ENCODE peak calls at places on chromosomes 16 and 17, in seven cellular contexts. One of them, this sample, is unnamed.

GRCh38 chr16:58031016-58031800 is 5.7 kb downstream of the MMP15 start:
- DNase-seq in cardiac muscle cell: no peak
- DNase-seq in effector memory CD4-positive, alpha-beta T cell: no peak
- DNase-seq in H7: peak; percentile 49
- DNase-seq in AG04450: no peak
- DNase-seq in uterus: no peak
- DNase-seq in neural progenitor cell: no peak
- DNase-seq in this sample: no peak

GRCh38 chr17:59848778-59849177 is 44.0 kb downstream of the TUBD1 start:
- DNase-seq in effector memory CD4-positive, alpha-beta T cell: no peak
- DNase-seq in uterus: peak; percentile 74
- DNase-seq in neural progenitor cell: no peak
- DNase-seq in AG04450: no peak
- DNase-seq in H7: no peak
- DNase-seq in cardiac muscle cell: peak; percentile 91
- DNase-seq in this sample: no peak

GRCh38 chr16:35431829-35432663 is 1972.6 kb downstream of the TP53TG3F start:
- DNase-seq in effector memory CD4-positive, alpha-beta T cell: no peak
- DNase-seq in cardiac muscle cell: no peak
- DNase-seq in AG04450: no peak
- DNase-seq in uterus: no peak
- DNase-seq in H7: peak; percentile 32
- DNase-seq in neural progenitor cell: no peak
- DNase-seq in this sample: peak; percentile 1

GRCh38 chr17:1629647-1630310 is 1.1 kb upstream of the SLC43A2 start:
- DNase-seq in H7: peak; percentile 87
- DNase-seq in effector memory CD4-positive, alpha-beta T cell: peak; percentile 48
- DNase-seq in neural progenitor cell: peak; percentile 54
- DNase-seq in uterus: no peak
- DNase-seq in cardiac muscle cell: peak; percentile 48
- DNase-seq in AG04450: no peak
- DNase-seq in this sample: peak; percentile 45

GRCh38 chr17:29622337-29623282 is at the start of gene CORO6:
- DNase-seq in H7: peak; percentile 97
- DNase-seq in uterus: no peak
- DNase-seq in AG04450: no peak
- DNase-seq in neural progenitor cell: peak; percentile 92
- DNase-seq in cardiac muscle cell: peak; percentile 59
- DNase-seq in effector memory CD4-positive, alpha-beta T cell: peak; percentile 61
- DNase-seq in this sample: peak; percentile 78

GRCh38 chr17:1515640-1516402 is 591 bp downstream of the INPP5K start:
- DNase-seq in H7: peak; percentile 91
- DNase-seq in AG04450: peak; percentile 81
- DNase-seq in uterus: peak; percentile 75
- DNase-seq in neural progenitor cell: peak; percentile 89
- DNase-seq in effector memory CD4-positive, alpha-beta T cell: peak; percentile 51
- DNase-seq in cardiac muscle cell: peak; percentile 93
- DNase-seq in this sample: peak; percentile 85

GRCh38 chr16:48503779-48504178 is 106.2 kb downstream of the N4BP1 start:
- DNase-seq in uterus: peak; percentile 78
- DNase-seq in effector memory CD4-positive, alpha-beta T cell: no peak
- DNase-seq in neural progenitor cell: no peak
- DNase-seq in AG04450: peak; percentile 82
- DNase-seq in cardiac muscle cell: peak; percentile 91
- DNase-seq in H7: no peak
- DNase-seq in this sample: peak; percentile 94

GRCh38 chr17:7720125-7720524 is 2.6 kb downstream of the DNAH2 start:
- DNase-seq in uterus: no peak
- DNase-seq in AG04450: no peak
- DNase-seq in effector memory CD4-positive, alpha-beta T cell: no peak
- DNase-seq in H7: no peak
- DNase-seq in neural progenitor cell: no peak
- DNase-seq in cardiac muscle cell: no peak
- DNase-seq in this sample: no peak

GRCh38 chr16:31130336-31130812 is 5.2 kb downstream of the PRSS8 start:
- DNase-seq in effector memory CD4-positive, alpha-beta T cell: no peak
- DNase-seq in uterus: no peak
- DNase-seq in cardiac muscle cell: no peak
- DNase-seq in AG04450: no peak
- DNase-seq in H7: peak; percentile 61
- DNase-seq in neural progenitor cell: no peak
- DNase-seq in this sample: no peak

GRCh38 chr16:85667261-85667660 is 21.5 kb downstream of the GINS2 start:
- DNase-seq in neural progenitor cell: no peak
- DNase-seq in AG04450: no peak
- DNase-seq in uterus: no peak
- DNase-seq in effector memory CD4-positive, alpha-beta T cell: no peak
- DNase-seq in cardiac muscle cell: no peak
- DNase-seq in H7: peak; percentile 38
- DNase-seq in this sample: no peak

GRCh38 chr16:66934138-66934838 is at the start of gene CIAO2B:
- DNase-seq in neural progenitor cell: peak; percentile 87
- DNase-seq in AG04450: peak; percentile 43
- DNase-seq in cardiac muscle cell: peak; percentile 90
- DNase-seq in uterus: peak; percentile 83
- DNase-seq in effector memory CD4-positive, alpha-beta T cell: peak; percentile 81
- DNase-seq in H7: peak; percentile 93
- DNase-seq in this sample: peak; percentile 93

GRCh38 chr16:48064971-48065370 is 90.8 kb downstream of the ABCC12 start:
- DNase-seq in cardiac muscle cell: peak; percentile 26
- DNase-seq in H7: no peak
- DNase-seq in neural progenitor cell: no peak
- DNase-seq in uterus: no peak
- DNase-seq in AG04450: no peak
- DNase-seq in effector memory CD4-positive, alpha-beta T cell: no peak
- DNase-seq in this sample: no peak

GRCh38 chr17:76341301-76341700 is 12.4 kb downstream of the PRPSAP1 start:
- DNase-seq in neural progenitor cell: no peak
- DNase-seq in AG04450: no peak
- DNase-seq in H7: no peak
- DNase-seq in effector memory CD4-positive, alpha-beta T cell: no peak
- DNase-seq in cardiac muscle cell: no peak
- DNase-seq in uterus: no peak
- DNase-seq in this sample: no peak

GRCh38 chr17:16997514-16998429 is 25.9 kb upstream of the TNFRSF13B start:
- DNase-seq in H7: peak; percentile 43
- DNase-seq in AG04450: no peak
- DNase-seq in uterus: no peak
- DNase-seq in cardiac muscle cell: no peak
- DNase-seq in effector memory CD4-positive, alpha-beta T cell: no peak
- DNase-seq in neural progenitor cell: no peak
- DNase-seq in this sample: no peak

GRCh38 chr17:27049104-27049784 is 244.7 kb upstream of the WSB1 start:
- DNase-seq in AG04450: no peak
- DNase-seq in H7: no peak
- DNase-seq in neural progenitor cell: no peak
- DNase-seq in effector memory CD4-positive, alpha-beta T cell: no peak
- DNase-seq in cardiac muscle cell: no peak
- DNase-seq in uterus: no peak
- DNase-seq in this sample: no peak

GRCh38 chr16:73068546-73069401 is 20.8 kb upstream of the ZFHX3 start:
- DNase-seq in neural progenitor cell: peak; percentile 9
- DNase-seq in uterus: peak; percentile 64
- DNase-seq in cardiac muscle cell: peak; percentile 94
- DNase-seq in AG04450: peak; percentile 94
- DNase-seq in H7: no peak
- DNase-seq in effector memory CD4-positive, alpha-beta T cell: no peak
- DNase-seq in this sample: peak; percentile 63

GRCh38 chr17:72152392-72152727 is 31.5 kb downstream of the SOX9 start:
- DNase-seq in effector memory CD4-positive, alpha-beta T cell: no peak
- DNase-seq in AG04450: no peak
- DNase-seq in uterus: no peak
- DNase-seq in cardiac muscle cell: peak; percentile 70
- DNase-seq in H7: no peak
- DNase-seq in neural progenitor cell: no peak
- DNase-seq in this sample: no peak

GRCh38 chr17:1179112-1179634 is 608 bp downstream of the ABR start:
- DNase-seq in AG04450: no peak
- DNase-seq in uterus: no peak
- DNase-seq in neural progenitor cell: peak; percentile 44
- DNase-seq in H7: peak; percentile 77
- DNase-seq in effector memory CD4-positive, alpha-beta T cell: no peak
- DNase-seq in cardiac muscle cell: no peak
- DNase-seq in this sample: no peak

GRCh38 chr17:4944163-4944553 is 4.1 kb downstream of the RNF167 start:
- DNase-seq in effector memory CD4-positive, alpha-beta T cell: peak; percentile 52
- DNase-seq in AG04450: no peak
- DNase-seq in cardiac muscle cell: no peak
- DNase-seq in uterus: no peak
- DNase-seq in neural progenitor cell: no peak
- DNase-seq in H7: peak; percentile 51
- DNase-seq in this sample: no peak

GRCh38 chr16:81076566-81077076 is 417 bp downstream of the C16orf46 start:
- DNase-seq in effector memory CD4-positive, alpha-beta T cell: peak; percentile 86
- DNase-seq in AG04450: peak; percentile 41
- DNase-seq in cardiac muscle cell: peak; percentile 85
- DNase-seq in neural progenitor cell: peak; percentile 91
- DNase-seq in uterus: peak; percentile 91
- DNase-seq in H7: peak; percentile 91
- DNase-seq in this sample: peak; percentile 91

GRCh38 chr17:81400939-81401726 is 5.9 kb downstream of the BAHCC1 start:
- DNase-seq in cardiac muscle cell: peak; percentile 41
- DNase-seq in AG04450: no peak
- DNase-seq in neural progenitor cell: no peak
- DNase-seq in H7: peak; percentile 83
- DNase-seq in effector memory CD4-positive, alpha-beta T cell: no peak
- DNase-seq in uterus: no peak
- DNase-seq in this sample: peak; percentile 54

DNA sequence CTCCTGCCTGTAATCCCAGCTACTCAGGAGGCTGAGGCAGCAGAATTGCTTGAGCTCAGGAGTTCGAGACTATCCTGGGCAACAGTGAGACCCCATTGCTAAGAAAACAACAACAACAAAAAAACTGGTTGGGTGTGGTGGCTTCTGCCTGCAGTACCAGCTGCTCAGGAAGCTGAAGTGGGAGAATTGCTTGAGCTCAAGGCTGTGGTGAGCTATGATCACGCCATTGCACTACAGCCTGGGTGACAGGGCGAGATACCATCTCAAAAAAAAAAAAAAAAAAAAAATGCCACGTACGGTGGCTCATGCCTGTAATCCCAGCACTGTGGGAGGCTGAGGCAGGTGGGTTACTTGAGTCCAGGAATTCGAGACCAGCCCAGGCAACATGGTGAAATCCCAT is 34.1 kb downstream of the NME2 start:
- DNase-seq in H7: no peak
- DNase-seq in AG04450: no peak
- DNase-seq in neural progenitor cell: no peak
- DNase-seq in cardiac muscle cell: no peak
- DNase-seq in uterus: no peak
- DNase-seq in effector memory CD4-positive, alpha-beta T cell: peak; percentile 6
- DNase-seq in this sample: no peak
- H3K4me3 ChIP-seq in H7: no peak overlapping the region
- H3K4me3 ChIP-seq in AG04450: no peak overlapping the region
- H3K4me3 ChIP-seq in neural progenitor cell: no peak overlapping the region
- H3K4me3 ChIP-seq in cardiac muscle cell: no peak overlapping the region
- H3K4me3 ChIP-seq in uterus: no peak overlapping the region
- H3K4me3 ChIP-seq in effector memory CD4-positive, alpha-beta T cell: no peak overlapping the region
- H3K4me3 ChIP-seq in this sample: no peak overlapping the region

DNA sequence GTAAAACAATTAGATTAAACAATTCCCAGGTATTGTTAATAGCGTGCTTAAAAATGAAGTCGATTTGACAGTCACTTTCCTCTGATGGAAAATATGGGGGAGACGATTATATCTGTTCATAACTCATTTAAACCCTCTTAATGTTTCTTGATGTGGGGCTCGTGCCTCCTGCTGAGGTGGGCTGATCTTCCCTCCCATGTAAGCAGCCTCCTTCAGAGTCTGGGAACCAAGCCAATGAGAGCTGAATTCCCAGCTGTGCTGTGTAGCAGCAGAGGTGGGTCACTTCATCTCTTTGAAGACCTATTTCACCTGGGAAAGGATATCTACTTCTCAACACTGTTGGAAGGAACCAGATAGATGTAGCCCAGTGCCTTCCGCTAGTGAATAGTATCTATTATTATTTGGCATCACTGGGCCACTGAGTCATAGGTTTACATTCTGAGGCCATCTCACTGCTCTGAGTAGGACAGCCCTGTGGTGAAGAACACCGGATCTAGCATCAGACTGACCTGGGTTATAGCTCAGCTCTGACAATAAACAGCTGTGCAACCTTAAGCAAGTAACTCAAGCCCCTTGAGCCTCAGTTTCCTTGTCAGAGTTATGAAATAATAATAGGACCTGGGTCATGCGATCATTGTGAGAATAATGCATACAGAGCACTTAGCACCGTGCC is 85.3 kb upstream of the C16orf82 start:
- DNase-seq in AG04450: peak; percentile 72
- DNase-seq in effector memory CD4-positive, alpha-beta T cell: no peak
- DNase-seq in H7: no peak
- DNase-seq in cardiac muscle cell: peak; percentile 5
- DNase-seq in uterus: no peak
- DNase-seq in neural progenitor cell: no peak
- DNase-seq in this sample: peak; percentile 12
- H3K27me3 ChIP-seq in AG04450: no peaks in the 10 kb centered on the region
- H3K27me3 ChIP-seq in effector memory CD4-positive, alpha-beta T cell: no peaks in the 10 kb centered on the region
- H3K27me3 ChIP-seq in H7: no peaks in the 10 kb centered on the region
- H3K27me3 ChIP-seq in cardiac muscle cell: no peaks in the 10 kb centered on the region
- H3K27me3 ChIP-seq in uterus: no peaks in the 10 kb centered on the region
- H3K27me3 ChIP-seq in neural progenitor cell: no peaks in the 10 kb centered on the region
- H3K27me3 ChIP-seq in this sample: no peaks in the 10 kb centered on the region

DNA sequence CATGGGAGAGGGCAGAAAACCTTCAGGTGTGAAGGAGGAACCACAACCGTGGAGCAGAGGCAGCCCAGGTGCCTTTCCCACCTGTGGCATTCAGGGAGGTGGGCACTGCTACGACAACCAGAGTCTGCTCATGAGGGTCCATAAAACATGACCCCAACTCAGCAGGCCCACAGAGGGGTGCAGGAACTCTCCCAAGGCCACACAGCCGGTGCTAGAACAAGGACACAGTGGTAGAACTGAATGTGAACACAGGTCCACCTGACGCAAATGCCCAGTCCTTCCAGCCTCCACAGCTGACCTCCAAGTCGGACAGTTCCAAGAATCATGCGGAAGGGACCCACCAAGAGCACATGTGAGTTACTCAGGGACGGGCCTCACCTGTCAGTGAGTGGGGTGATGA is 76.4 kb downstream of the DNAH17 start:
- DNase-seq in H7: peak; percentile 31
- DNase-seq in effector memory CD4-positive, alpha-beta T cell: no peak
- DNase-seq in uterus: no peak
- DNase-seq in AG04450: no peak
- DNase-seq in cardiac muscle cell: no peak
- DNase-seq in neural progenitor cell: no peak
- DNase-seq in this sample: no peak
- H3K4me3 ChIP-seq in H7: no peak overlapping the region
- H3K4me3 ChIP-seq in effector memory CD4-positive, alpha-beta T cell: no peak overlapping the region
- H3K4me3 ChIP-seq in uterus: no peak overlapping the region
- H3K4me3 ChIP-seq in AG04450: no peak overlapping the region
- H3K4me3 ChIP-seq in cardiac muscle cell: no peak overlapping the region
- H3K4me3 ChIP-seq in neural progenitor cell: no peak overlapping the region
- H3K4me3 ChIP-seq in this sample: no peak overlapping the region

DNA sequence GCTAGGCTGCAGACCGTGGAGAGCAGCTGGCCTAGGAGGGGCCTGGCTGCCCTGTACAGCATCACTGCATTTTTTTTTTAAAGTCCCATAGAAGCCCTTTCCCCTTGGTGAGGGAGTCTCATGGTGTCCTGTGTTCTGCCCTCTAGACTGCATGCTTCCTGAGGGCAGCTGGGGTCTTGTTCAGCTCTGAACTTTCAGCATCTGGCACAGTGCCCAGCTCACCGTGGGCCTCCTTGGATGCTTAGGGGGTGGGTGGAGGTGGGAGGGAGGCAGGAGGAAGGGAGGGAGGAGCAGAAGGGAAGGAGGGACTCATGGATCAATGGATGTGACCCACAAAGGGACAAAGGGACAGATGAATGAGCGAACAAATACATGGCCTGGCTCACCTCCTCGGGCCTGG is 63.4 kb upstream of the TMEM97 start:
- DNase-seq in effector memory CD4-positive, alpha-beta T cell: no peak
- DNase-seq in neural progenitor cell: no peak
- DNase-seq in uterus: no peak
- DNase-seq in H7: no peak
- DNase-seq in AG04450: no peak
- DNase-seq in cardiac muscle cell: no peak
- DNase-seq in this sample: no peak
- H3K27me3 ChIP-seq in effector memory CD4-positive, alpha-beta T cell: peaks cover 3% of the 10 kb centered on the region
- H3K27me3 ChIP-seq in neural progenitor cell: no peaks in the 10 kb centered on the region
- H3K27me3 ChIP-seq in uterus: no peaks in the 10 kb centered on the region
- H3K27me3 ChIP-seq in H7: no peaks in the 10 kb centered on the region
- H3K27me3 ChIP-seq in AG04450: peaks cover 28% of the 10 kb centered on the region
- H3K27me3 ChIP-seq in cardiac muscle cell: no peaks in the 10 kb centered on the region
- H3K27me3 ChIP-seq in this sample: no peaks in the 10 kb centered on the region